ENCODE peak calls at places on chromosomes 2 and 18, in nine cellular contexts. G is trophoblast cell, Q is IMR-90, I is mammary epithelial cell, P is HCT116, N is neuronal stem cell, U is GM23248, A is fibroblast of lung, X is H9. T is an unnamed sample.

GRCh38 chr2:180905002-180905401 is 75.4 kb upstream of the UBE2E3 start:
- DNase-seq in G (no peak), Q (peak), I (no peak), P (no peak), N (no peak), U (no peak), A (no peak), X (peak), T (no peak)

GRCh38 chr18:39453882-39454281 is 1888.3 kb upstream of the CELF4 start:
- DNase-seq in G (peak), Q (peak), I (peak), P (no peak), N (no peak), U (peak), A (peak), X (no peak), T (peak)

GRCh38 chr18:76452357-76452756 is 42.7 kb downstream of the ZNF516 start:
- DNase-seq in G (no peak), Q (peak), I (no peak), P (no peak), N (no peak), U (peak), A (peak), X (no peak), T (peak)

GRCh38 chr18:70132999-70133398 is 72.5 kb downstream of the RTTN start:
- DNase-seq in G (peak), Q (peak), I (peak), P (no peak), N (no peak), U (peak), A (peak), X (no peak), T (no peak)

GRCh38 chr2:240362216-240362755 is 73.2 kb upstream of the GPC1 start:
- DNase-seq in G (no peak), Q (no peak), I (no peak), P (no peak), N (no peak), U (no peak), A (no peak), X (no peak), T (no peak)

GRCh38 chr2:134104754-134105153 is 149.1 kb upstream of the MGAT5 start:
- DNase-seq in G (no peak), Q (no peak), I (peak), P (no peak), N (no peak), U (no peak), A (no peak), X (no peak), T (no peak)

GRCh38 chr2:127762846-127763245 is 48.1 kb downstream of the WDR33 start:
- DNase-seq in G (no peak), Q (peak), I (peak), P (no peak), N (no peak), U (peak), A (peak), X (no peak), T (no peak)

GRCh38 chr2:216110620-216111019 is 1.5 kb downstream of the XRCC5 start:
- DNase-seq in G (no peak), Q (no peak), I (no peak), P (no peak), N (no peak), U (peak), A (no peak), X (no peak), T (no peak)

GRCh38 chr2:169107645-169108044 is 38.3 kb downstream of the DHRS9 start:
- DNase-seq in G (no peak), Q (no peak), I (no peak), P (no peak), N (no peak), U (no peak), A (no peak), X (no peak), T (no peak)

GRCh38 chr2:171158036-171158789 is 2.5 kb downstream of the TLK1 start:
- DNase-seq in G (no peak), Q (no peak), I (no peak), P (no peak), N (no peak), U (no peak), A (no peak), X (no peak), T (no peak)
- H3K9ac ChIP-seq in G (no peak), Q (no peak), I (no peak), P (no peak), N (no peak), U (peak), A (no peak), X (no peak), T (peak)

DNA sequence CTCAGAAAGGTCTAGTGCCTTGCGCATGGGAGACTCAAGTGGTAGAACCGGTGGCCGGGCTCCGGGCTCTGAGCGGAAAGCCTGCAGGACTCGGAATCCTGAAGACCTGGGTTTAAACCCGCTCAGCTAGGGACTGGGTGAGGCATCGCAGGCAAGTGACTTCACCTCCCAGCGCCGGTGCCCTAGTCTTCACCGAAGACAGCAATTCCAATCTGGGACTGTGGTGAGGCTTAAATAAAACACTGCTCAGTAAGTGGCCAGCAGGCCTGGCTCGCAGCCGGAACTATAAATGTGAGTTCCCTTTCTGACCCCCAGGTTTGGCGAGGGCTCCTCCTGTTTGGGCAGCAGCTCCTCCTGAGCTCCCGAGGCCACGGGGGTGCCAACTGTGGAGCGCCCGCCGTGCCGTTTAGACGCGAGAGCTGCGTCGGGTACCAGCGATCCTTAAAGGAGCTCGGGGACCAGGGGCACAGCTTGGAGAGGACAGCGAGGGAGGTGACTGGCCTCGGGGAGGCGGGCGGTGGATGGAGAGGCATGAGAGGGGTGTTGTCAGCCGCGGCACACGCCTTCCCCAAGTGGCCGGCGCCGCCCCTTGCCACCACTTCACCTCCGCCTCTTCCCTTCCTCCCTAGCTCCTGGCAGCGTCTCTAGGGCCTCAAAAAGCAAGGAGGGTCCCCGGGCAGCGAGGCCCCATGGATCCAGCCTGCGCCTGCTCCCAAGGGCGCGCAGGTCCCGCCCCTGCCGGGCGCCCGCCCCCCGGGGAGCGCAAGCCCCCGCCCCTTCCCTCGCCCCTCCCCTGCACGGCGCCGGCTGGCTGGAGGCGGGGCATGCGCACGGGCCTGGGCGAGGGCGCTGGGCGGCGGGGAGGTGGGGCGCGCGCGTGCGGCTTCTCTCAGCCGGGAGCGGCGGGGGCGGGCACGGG is 736 bp upstream of the MTCL1 start:
- DNase-seq in G (peak), Q (peak), I (peak), P (peak), N (peak), U (peak), A (peak), X (peak), T (peak)
- H3K9ac ChIP-seq in G (peak), Q (peak), I (peak), P (peak), N (peak), U (peak), A (peak), X (no peak), T (no peak)

GRCh38 chr2:239156516-239157265 is 244.1 kb downstream of the HDAC4 start:
- DNase-seq in G (no peak), Q (no peak), I (no peak), P (no peak), N (no peak), U (no peak), A (no peak), X (peak), T (peak)
- H3K9ac ChIP-seq in G (no peak), Q (no peak), I (no peak), P (no peak), N (no peak), U (no peak), A (no peak), X (no peak), T (no peak)

GRCh38 chr2:227817336-227817735 is 3.7 kb downstream of the CCL20 start:
- DNase-seq in G (no peak), Q (no peak), I (no peak), P (no peak), N (no peak), U (no peak), A (no peak), X (no peak), T (no peak)
- H3K9ac ChIP-seq in G (no peak), Q (no peak), I (peak), P (peak), N (no peak), U (peak), A (no peak), X (no peak), T (no peak)

DNA sequence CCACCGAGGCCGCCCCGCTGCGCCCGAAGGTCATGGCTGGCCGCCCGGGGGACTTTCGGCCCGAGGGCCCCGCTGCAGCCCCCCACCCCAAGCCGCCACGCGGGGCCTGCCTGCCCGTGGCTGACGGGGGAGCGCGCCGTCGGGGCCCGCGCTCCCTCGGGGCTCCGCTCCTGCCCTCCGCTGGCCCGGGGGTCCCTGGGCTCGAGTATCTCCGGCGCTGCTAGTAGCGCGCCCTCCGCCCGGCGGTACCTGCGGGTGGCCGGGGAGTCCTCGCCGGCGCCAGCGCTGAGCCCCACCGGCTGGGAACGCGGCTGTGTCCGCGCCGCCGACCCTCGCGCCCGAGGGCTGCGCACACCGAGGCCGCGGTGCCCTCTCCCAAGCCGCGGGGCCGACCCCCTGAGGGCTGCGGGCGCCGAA is 306 bp downstream of the KCNG3 start:
- DNase-seq in G (no peak), Q (no peak), I (no peak), P (no peak), N (no peak), U (no peak), A (no peak), X (no peak), T (no peak)
- H3K9ac ChIP-seq in G (no peak), Q (no peak), I (no peak), P (peak), N (peak), U (no peak), A (no peak), X (no peak), T (no peak)

GRCh38 chr2:150520088-150520487 is 32.6 kb upstream of the RND3 start:
- DNase-seq in G (no peak), Q (no peak), I (peak), P (no peak), N (no peak), U (no peak), A (no peak), X (no peak), T (no peak)

GRCh38 chr2:150520887-150521664 is 33.6 kb upstream of the RND3 start:
- DNase-seq in G (no peak), Q (peak), I (peak), P (no peak), N (no peak), U (peak), A (peak), X (no peak), T (no peak)

GRCh38 chr2:150522269-150522668 is 34.8 kb upstream of the RND3 start:
- DNase-seq in G (no peak), Q (no peak), I (no peak), P (no peak), N (no peak), U (no peak), A (peak), X (no peak), T (no peak)

GRCh38 chr2:150513647-150514046 is 26.2 kb upstream of the RND3 start:
- DNase-seq in G (no peak), Q (peak), I (peak), P (no peak), N (no peak), U (peak), A (peak), X (no peak), T (no peak)

GRCh38 chr2:150517951-150518680 is 30.6 kb upstream of the RND3 start:
- DNase-seq in G (no peak), Q (peak), I (peak), P (no peak), N (no peak), U (peak), A (peak), X (no peak), T (no peak)
- H3K9ac ChIP-seq in G (no peak), Q (no peak), I (no peak), P (no peak), N (no peak), U (peak), A (no peak), X (no peak), T (no peak)

DNA sequence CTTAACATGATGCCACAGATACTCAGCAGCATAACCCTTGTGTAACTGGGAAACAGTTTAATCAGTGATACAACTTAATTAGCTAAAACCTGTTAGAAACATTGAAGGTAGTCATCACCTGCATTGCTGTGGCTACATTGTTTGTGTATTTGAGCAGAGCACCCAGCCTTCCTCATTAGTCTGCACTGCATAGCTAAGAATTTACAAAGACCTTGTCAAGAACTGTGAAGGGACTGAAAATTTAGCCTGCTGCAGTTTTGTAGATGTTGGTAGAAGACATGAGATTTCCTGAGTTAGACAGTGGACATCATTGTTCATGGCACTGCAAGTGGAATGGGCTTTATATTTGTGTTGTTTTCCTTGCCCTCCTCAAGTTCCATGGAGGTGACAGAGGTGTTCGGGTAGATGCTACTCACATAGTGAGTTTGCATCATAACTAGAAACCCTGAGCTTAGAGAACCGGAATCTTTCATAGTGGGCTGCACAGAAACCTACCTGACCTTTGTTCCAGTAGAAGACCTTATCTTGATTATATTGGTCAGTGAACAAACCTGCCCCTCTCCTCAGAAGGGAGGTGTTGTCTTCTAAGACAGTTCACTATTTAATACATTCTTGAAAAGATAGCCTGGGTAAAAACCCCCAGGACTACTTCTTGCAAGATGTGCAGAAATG is 12.5 kb downstream of the VAPA start:
- DNase-seq in G (no peak), Q (no peak), I (no peak), P (no peak), N (no peak), U (no peak), A (no peak), X (no peak), T (no peak)
- H3K9ac ChIP-seq in G (no peak), Q (no peak), I (no peak), P (no peak), N (no peak), U (no peak), A (no peak), X (no peak), T (no peak)

DNA sequence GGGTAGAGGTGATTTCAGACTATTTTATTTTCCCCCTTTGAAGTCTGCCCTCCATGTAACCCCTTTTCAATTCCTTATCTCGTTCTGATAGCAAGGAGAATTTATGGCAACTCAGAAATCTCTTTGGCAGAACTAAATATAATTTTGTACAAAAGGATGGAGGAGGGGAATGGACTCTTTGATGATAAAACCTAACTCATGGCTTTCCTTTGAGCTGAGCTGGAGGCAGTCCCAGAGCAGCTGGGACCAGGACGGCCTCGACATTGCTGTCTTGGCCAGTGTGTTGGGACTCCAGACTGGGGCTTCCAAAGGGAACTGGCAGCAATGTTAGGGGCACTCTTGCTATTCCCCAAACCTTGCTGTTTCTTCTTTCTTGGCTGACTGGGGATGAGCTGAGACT is 47.7 kb downstream of the PAX8 start:
- DNase-seq in G (no peak), Q (no peak), I (no peak), P (no peak), N (no peak), U (no peak), A (no peak), X (no peak), T (no peak)
- H3K9ac ChIP-seq in G (no peak), Q (no peak), I (no peak), P (no peak), N (no peak), U (no peak), A (no peak), X (no peak), T (no peak)

GRCh38 chr2:233728723-233729301 is at the start of gene UGT1A3:
- DNase-seq in G (no peak), Q (no peak), I (no peak), P (no peak), N (no peak), U (no peak), A (no peak), X (no peak), T (no peak)
- H3K9ac ChIP-seq in G (no peak), Q (no peak), I (no peak), P (no peak), N (no peak), U (no peak), A (no peak), X (no peak), T (no peak)

DNA sequence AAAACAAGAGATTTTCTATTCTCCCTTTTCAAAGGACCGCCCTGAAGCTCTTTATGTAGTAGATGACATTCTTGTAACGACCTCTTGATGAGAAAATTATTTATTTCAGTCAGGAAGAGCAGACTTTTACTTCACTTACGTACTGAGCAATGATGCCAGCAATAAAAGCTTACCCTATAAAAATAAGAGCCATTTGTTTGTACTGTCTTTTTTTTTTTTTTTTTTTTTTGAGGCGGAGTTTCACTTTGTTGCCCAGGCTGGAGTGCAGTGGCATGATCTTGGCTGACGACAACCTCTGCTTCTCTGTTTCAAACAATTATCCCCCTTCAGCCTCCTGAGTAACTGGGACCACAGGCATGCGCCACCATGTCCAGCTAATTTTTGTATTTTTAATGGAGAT is 39.2 kb downstream of the CRIM1 start:
- DNase-seq in G (no peak), Q (no peak), I (no peak), P (no peak), N (no peak), U (no peak), A (no peak), X (no peak), T (no peak)
- H3K9ac ChIP-seq in G (no peak), Q (no peak), I (no peak), P (no peak), N (no peak), U (no peak), A (no peak), X (no peak), T (no peak)

T was measured in endodermal cell.